ENCODE peak calls at places on chromosomes 1 and 21, in five cellular contexts. R is A549, W is heart left ventricle, E is hepatocyte, N is neural progenitor cell. C is an unnamed sample. For H3K4me1, the result is how much of the 10 kb centered on the place peaks cover.

GRCh38 chr1:42723511-42723910 is 16.5 kb downstream of the CLDN19 start:
- DNase-seq in R (no peak), W (no peak), E (no peak), N (no peak), C (peak)

GRCh38 chr21:45109831-45110492 is 35.6 kb downstream of the ADARB1 start:
- DNase-seq in R (no peak), W (peak), E (no peak), N (no peak), C (peak)

GRCh38 chr1:116018007-116018406 is 41.7 kb downstream of the SLC22A15 start:
- DNase-seq in R (no peak), W (peak), E (no peak), N (no peak), C (no peak)

GRCh38 chr1:162055062-162055461 is 14.4 kb upstream of the NOS1AP start:
- DNase-seq in R (peak), W (no peak), E (peak), N (no peak), C (peak)

GRCh38 chr1:89552481-89553194 is 28.0 kb downstream of the LRRC8B start:
- DNase-seq in R (no peak), W (no peak), E (no peak), N (no peak), C (peak)

GRCh38 chr21:34916446-34916845 is 132.7 kb downstream of the RUNX1 start:
- DNase-seq in R (no peak), W (no peak), E (no peak), N (no peak), C (no peak)

GRCh38 chr1:205714190-205714905 is 34.0 kb upstream of the SLC45A3 start:
- DNase-seq in R (no peak), W (no peak), E (no peak), N (no peak), C (peak)

GRCh38 chr1:115507256-115507589 is 134.5 kb upstream of the VANGL1 start:
- DNase-seq in R (no peak), W (no peak), E (peak), N (peak), C (peak)

GRCh38 chr1:209319549-209319948 is 264.0 kb upstream of the CAMK1G start:
- DNase-seq in R (no peak), W (no peak), E (no peak), N (no peak), C (no peak)

GRCh38 chr1:46133181-46133658 is 791 bp upstream of the PIK3R3 start:
- DNase-seq in R (peak), W (peak), E (no peak), N (no peak), C (peak)

GRCh38 chr1:228097333-228098081 is 5.6 kb downstream of the C1orf35 start:
- DNase-seq in R (no peak), W (no peak), E (no peak), N (no peak), C (no peak)

GRCh38 chr1:183932412-183932811 is 105.1 kb downstream of the COLGALT2 start:
- DNase-seq in R (no peak), W (peak), E (peak), N (no peak), C (peak)

GRCh38 chr1:39727221-39727931 is 11.3 kb upstream of the PPIE start:
- DNase-seq in R (no peak), W (no peak), E (no peak), N (no peak), C (no peak)

GRCh38 chr1:41423511-41424191 is 60.8 kb downstream of the EDN2 start:
- DNase-seq in R (no peak), W (peak), E (no peak), N (peak), C (no peak)

GRCh38 chr1:187044393-187044792 is 215.6 kb downstream of the PLA2G4A start:
- DNase-seq in R (no peak), W (no peak), E (no peak), N (no peak), C (no peak)

GRCh38 chr1:167904641-167905040 is 9.3 kb downstream of the ADCY10 start:
- DNase-seq in R (no peak), W (no peak), E (no peak), N (no peak), C (no peak)

GRCh38 chr1:153752072-153752471 is 23.1 kb upstream of the SLC27A3 start:
- DNase-seq in R (no peak), W (no peak), E (no peak), N (no peak), C (no peak)

GRCh38 chr1:44485933-44486475 is 80.9 kb downstream of the RNF220 start:
- DNase-seq in R (no peak), W (no peak), E (no peak), N (no peak), C (no peak)

GRCh38 chr1:173258484-173259264 is 51.5 kb upstream of the TNFSF4 start:
- DNase-seq in R (no peak), W (no peak), E (no peak), N (no peak), C (no peak)

GRCh38 chr1:55876276-55877060 is 661.3 kb upstream of the USP24 start:
- DNase-seq in R (no peak), W (peak), E (no peak), N (no peak), C (no peak)

GRCh38 chr1:227370463-227371254 is 52.4 kb upstream of the CDC42BPA start:
- DNase-seq in R (no peak), W (no peak), E (no peak), N (no peak), C (no peak)

GRCh38 chr1:39391741-39392679 is 99.4 kb upstream of the BMP8A start:
- DNase-seq in R (peak), W (peak), E (peak), N (no peak), C (peak)

GRCh38 chr1:5616366-5617178 is 375.7 kb downstream of the NPHP4 start:
- DNase-seq in R (no peak), W (no peak), E (no peak), N (no peak), C (no peak)

GRCh38 chr1:88169939-88170338 is 514.1 kb upstream of the PKN2 start:
- DNase-seq in R (no peak), W (no peak), E (no peak), N (no peak), C (no peak)

GRCh38 chr1:29478046-29478791 is 241.9 kb downstream of the PTPRU start:
- DNase-seq in R (no peak), W (no peak), E (no peak), N (peak), C (peak)

GRCh38 chr1:232984577-232985425 is 34.4 kb downstream of the NTPCR start:
- DNase-seq in R (no peak), W (no peak), E (no peak), N (no peak), C (no peak)

GRCh38 chr1:61268546-61269243 is 186.3 kb downstream of the NFIA start:
- DNase-seq in R (no peak), W (no peak), E (no peak), N (peak), C (no peak)

GRCh38 chr1:37034301-37035013 is at the start of gene GRIK3:
- DNase-seq in R (no peak), W (no peak), E (peak), N (peak), C (peak)

GRCh38 chr1:43688594-43689000 is 18.7 kb upstream of the ST3GAL3 start:
- DNase-seq in R (no peak), W (no peak), E (no peak), N (no peak), C (no peak)

GRCh38 chr1:228552596-228553176 is 65.5 kb downstream of the RNF187 start:
- DNase-seq in R (no peak), W (no peak), E (no peak), N (no peak), C (no peak)

GRCh38 chr1:242605521-242605920 is 81.0 kb upstream of the PLD5 start:
- DNase-seq in R (no peak), W (no peak), E (no peak), N (no peak), C (no peak)

GRCh38 chr1:41670558-41670957 is 186.1 kb upstream of the EDN2 start:
- DNase-seq in R (no peak), W (no peak), E (no peak), N (no peak), C (no peak)

GRCh38 chr1:1322952-1323351 is 1.5 kb downstream of the INTS11 start:
- DNase-seq in R (no peak), W (no peak), E (no peak), N (no peak), C (no peak)

GRCh38 chr1:177424746-177425145 is 254.0 kb downstream of the BRINP2 start:
- DNase-seq in R (no peak), W (no peak), E (no peak), N (no peak), C (peak)

GRCh38 chr1:196494766-196495165 is 113.5 kb downstream of the KCNT2 start:
- DNase-seq in R (no peak), W (no peak), E (no peak), N (no peak), C (no peak)

GRCh38 chr1:64505944-64506658 is 36.2 kb downstream of the CACHD1 start:
- DNase-seq in R (no peak), W (no peak), E (peak), N (no peak), C (no peak)

GRCh38 chr1:176741181-176741580 is 278.2 kb downstream of the PAPPA2 start:
- DNase-seq in R (no peak), W (no peak), E (no peak), N (no peak), C (no peak)

GRCh38 chr1:90729484-90730246 is 12.6 kb upstream of the BARHL2 start:
- DNase-seq in R (no peak), W (no peak), E (peak), N (peak), C (peak)

GRCh38 chr1:3795453-3796214 is 664 bp downstream of the LRRC47 start:
- DNase-seq in R (no peak), W (no peak), E (no peak), N (no peak), C (no peak)

DNA sequence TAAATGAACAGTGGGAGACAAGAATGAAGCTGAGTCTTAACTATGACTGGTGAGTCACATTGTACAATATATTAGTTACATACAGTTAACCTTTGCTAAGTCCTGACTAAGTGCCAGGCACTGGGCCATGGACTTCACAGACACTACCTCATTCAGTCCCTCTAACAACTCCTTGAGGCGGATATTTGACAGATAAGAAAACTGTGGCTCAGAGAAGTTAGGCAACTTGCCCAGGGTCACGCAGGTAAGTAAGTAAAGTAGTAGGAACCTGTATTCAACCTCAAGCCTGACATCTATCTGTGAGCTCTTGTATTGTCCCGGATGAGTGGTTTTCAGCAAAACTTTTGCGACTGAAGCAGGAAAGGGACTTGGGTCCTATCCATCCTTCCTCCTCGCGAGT is 62.1 kb downstream of the GNG12 start:
- DNase-seq in R (no peak), W (no peak), E (no peak), N (no peak), C (no peak)
- TF ChIP-seq CTCF in R (peak), W (no peak), E (peak), N (peak), C (peak)

GRCh38 chr21:29307718-29308455 is 9.2 kb downstream of the BACH1 start:
- DNase-seq in R (no peak), W (no peak), E (no peak), N (no peak), C (no peak)

GRCh38 chr21:29308456-29308783 is 9.7 kb downstream of the BACH1 start:
- DNase-seq in R (no peak), W (no peak), E (no peak), N (no peak), C (no peak)

GRCh38 chr21:29305068-29305467 is 6.3 kb downstream of the BACH1 start:
- DNase-seq in R (no peak), W (no peak), E (no peak), N (no peak), C (no peak)

GRCh38 chr21:29305561-29305960 is 6.8 kb downstream of the BACH1 start:
- DNase-seq in R (no peak), W (no peak), E (no peak), N (no peak), C (no peak)

DNA sequence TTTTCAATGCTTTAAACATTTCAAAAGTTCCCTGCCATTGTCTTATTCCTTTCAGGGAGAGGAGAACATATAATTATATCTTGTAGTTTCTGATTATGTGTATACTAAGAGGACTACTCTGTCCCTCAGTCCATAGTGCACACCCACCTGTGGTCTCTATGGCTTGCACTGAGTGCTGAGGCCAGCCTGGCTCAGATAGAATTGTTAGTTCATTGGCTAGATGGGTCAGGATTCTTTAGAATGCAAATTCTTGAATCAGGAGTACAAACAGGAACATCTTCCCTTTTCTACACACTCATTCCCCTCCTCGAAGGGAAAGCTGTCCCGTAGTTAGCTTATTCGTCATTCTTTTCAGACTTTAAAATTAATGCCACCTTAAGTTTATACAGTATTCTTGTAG is 8.2 kb downstream of the BACH1 start:
- DNase-seq in R (no peak), W (no peak), E (no peak), N (no peak), C (no peak)
- H3K4me1 ChIP-seq in R (under half), W (under half), E (under half), N (under half), C (under half)

DNA sequence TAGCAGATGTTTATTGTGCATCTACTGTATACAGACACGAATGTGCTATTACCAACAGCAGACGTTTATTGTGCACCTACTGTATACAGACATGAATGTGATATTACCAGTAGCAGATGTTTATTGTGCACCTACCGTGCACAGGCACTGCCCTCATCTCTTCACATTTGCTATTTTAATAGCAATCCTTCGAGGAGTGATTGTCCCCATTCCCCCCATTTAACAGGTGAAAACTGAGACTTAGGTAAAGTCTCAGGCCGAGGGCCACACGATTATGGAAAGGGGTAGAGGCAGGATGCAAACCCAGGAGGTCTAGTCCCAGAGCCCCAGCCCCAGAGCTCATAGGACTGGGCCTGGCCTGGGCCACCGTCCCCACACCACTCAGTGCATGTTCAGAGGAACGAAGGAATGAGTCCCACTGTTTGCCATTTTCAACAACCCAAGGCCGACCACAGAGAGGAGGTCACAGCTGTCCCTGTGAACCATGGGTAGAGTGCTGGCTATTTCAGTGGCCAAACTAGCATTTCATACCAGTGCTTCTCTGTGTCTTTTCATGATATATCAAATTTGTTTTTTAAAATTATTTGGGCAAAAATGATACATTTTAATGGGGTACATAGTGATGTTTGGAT is 114.4 kb upstream of the TMEM51 start:
- DNase-seq in R (no peak), W (no peak), E (no peak), N (no peak), C (no peak)
- H3K4me3 ChIP-seq in R (no peak), W (no peak), E (no peak), N (no peak), C (no peak)

GRCh38 chr1:245558069-245558468 is 403.3 kb downstream of the KIF26B start:
- DNase-seq in R (no peak), W (no peak), E (peak), N (no peak), C (no peak)
- TF ChIP-seq CTCF in R (no peak), W (no peak), E (no peak), N (no peak), C (no peak)

DNA sequence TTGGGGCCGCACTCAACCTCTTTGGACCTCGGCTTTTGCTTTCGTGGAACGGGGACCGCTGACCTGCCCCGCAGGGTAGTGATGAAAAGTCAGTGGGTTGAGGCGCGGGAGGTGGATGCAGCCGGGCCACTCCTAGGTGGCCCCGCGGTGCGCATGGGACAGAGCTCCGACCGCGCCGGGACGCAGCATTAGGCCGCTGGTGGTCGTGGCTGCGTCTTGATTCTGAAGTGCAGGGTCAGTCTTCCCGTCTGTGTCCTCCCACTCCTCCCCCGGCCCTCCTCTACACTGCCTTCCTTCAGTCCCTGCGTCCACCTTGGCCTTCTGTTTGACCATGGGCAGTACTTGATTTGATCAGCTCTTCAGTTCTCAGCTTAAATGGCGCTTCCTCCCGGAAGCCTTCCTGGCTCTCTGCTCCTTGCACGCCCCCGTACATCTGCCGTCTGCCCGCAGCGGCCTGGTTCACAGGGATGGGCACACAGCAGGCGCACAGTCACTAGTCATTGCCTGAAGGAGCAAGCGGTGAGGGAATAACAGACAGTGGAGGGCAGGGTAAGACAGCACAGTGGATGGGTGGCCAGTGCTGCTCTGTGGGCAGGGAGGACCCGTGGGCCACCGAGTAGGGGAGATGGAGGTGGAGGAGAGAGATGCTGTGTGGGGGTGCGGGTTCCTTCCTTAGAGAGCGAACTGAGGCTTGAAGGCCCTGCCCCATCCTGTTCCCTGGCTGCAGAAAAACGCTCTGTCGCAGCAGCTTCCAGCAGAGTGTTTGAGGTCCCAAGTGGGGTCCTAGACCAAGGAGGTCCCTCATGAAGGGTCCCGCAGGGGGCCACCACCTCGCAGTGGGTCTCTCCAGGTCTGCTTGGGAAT is 690 bp downstream of the THEMIS2 start:
- DNase-seq in R (no peak), W (no peak), E (no peak), N (peak), C (peak)
- H3K4me1 ChIP-seq in R (under half), W (under half), E (under half), N (under half), C (under half)

GRCh38 chr1:27349784-27350672 is 8.2 kb downstream of the SYTL1 start:
- DNase-seq in R (peak), W (peak), E (peak), N (peak), C (peak)
- H3K4me3 ChIP-seq in R (peak), W (peak), E (peak), N (peak), C (peak)

DNA sequence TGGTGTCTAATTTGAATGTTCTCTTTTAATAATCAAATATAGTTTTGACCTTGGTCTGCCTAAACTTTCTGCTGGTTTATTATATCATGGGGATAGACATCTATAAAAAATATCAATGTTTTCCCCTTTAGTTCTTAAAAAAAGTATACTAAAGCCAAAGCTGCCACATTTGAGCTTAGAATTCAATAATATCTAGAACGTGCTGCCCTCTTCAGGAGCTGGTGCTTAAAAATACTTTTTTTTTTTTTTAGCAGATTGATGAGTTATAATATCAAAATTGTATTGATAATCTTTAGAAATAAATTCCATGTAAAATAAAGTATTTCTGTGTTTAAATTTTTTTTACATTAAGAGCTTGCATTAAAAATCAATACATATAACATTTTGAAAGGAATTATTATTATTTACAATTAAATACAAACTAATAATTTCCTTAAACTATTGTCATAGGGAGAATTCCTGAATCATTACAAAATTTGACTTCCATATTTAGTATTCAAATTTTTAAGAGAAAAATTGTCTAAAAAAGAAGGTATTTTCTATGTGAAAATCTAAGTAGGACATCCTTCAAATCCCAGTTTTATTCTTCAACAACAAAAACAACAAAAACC is 40.1 kb upstream of the ADGRL2 start:
- DNase-seq in R (no peak), W (no peak), E (peak), N (peak), C (peak)
- TF ChIP-seq CTCF in R (peak), W (peak), E (peak), N (peak), C (peak)

DNA sequence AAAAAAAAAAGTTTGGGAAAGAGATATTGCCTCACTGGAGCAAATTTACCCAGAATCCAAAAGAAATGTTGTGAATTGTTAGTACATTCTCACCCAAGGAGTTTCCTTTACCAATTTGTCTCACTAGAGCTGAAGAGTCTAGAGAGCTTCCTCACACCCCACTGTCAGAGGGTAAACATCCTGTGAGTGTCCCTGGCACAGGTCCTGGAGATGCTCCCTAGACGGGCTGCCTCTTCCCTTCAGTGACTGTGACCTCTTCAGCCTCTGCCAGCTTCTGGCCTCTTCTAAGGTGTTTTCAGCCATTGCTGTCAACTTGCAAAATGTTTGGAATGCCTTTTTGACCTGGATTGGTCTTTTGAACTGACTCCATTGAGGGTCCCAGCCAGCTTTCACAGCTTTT is 159.4 kb downstream of the DHRS3 start:
- DNase-seq in R (no peak), W (no peak), E (no peak), N (no peak), C (no peak)
- H3K4me1 ChIP-seq in R (half or more), W (half or more), E (half or more), N (under half), C (under half)

C was measured in cardiac muscle cell.